ENCODE peak calls at places on chromosome 13, in nine cellular contexts. F, E, N, M, V, Q, H, Y and O are unnamed samples.
A peak's percentile ranks its signal among the peaks of the same experiment; 100 is the strongest.

GRCh38 chr13:36051082-36051481 is 80.1 kb downstream of the DCLK1 start:
- DNase-seq in F (no peak), E (no peak), N (no peak), M (peak; percentile 81), V (no peak), Q (no peak), H (no peak), Y (no peak), O (no peak)

GRCh38 chr13:93900735-93901134 is 578.7 kb downstream of the DCT start:
- DNase-seq in F (no peak), E (no peak), N (no peak), M (no peak), V (peak; percentile 38), Q (peak; percentile 14), H (no peak), Y (no peak), O (no peak)

GRCh38 chr13:26132756-26133155 is 80.9 kb upstream of the SHISA2 start:
- DNase-seq in F (no peak), E (peak; percentile 1), N (no peak), M (peak; percentile 6), V (peak; percentile 30), Q (peak; percentile 32), H (no peak), Y (peak; percentile 50), O (no peak)

GRCh38 chr13:98984983-98985382 is 7.1 kb upstream of the DOCK9 start:
- DNase-seq in F (no peak), E (no peak), N (no peak), M (no peak), V (no peak), Q (no peak), H (no peak), Y (peak; percentile 48), O (no peak)

GRCh38 chr13:112751617-112752016 is 61.8 kb downstream of the ATP11A start:
- DNase-seq in F (no peak), E (no peak), N (no peak), M (no peak), V (no peak), Q (no peak), H (no peak), Y (no peak), O (no peak)

GRCh38 chr13:45521292-45521691 is 56.6 kb downstream of the COG3 start:
- DNase-seq in F (no peak), E (peak; percentile 82), N (no peak), M (peak; percentile 59), V (no peak), Q (no peak), H (no peak), Y (no peak), O (no peak)

GRCh38 chr13:98888890-98889279 is 89.0 kb downstream of the DOCK9 start:
- DNase-seq in F (no peak), E (no peak), N (no peak), M (no peak), V (no peak), Q (no peak), H (no peak), Y (no peak), O (no peak)

GRCh38 chr13:76523740-76524382 is 362.3 kb downstream of the KCTD12 start:
- DNase-seq in F (no peak), E (no peak), N (no peak), M (no peak), V (no peak), Q (no peak), H (peak; percentile 1), Y (no peak), O (no peak)

GRCh38 chr13:98976338-98976737 is 1.5 kb downstream of the DOCK9 start:
- DNase-seq in F (no peak), E (no peak), N (no peak), M (peak; percentile 53), V (peak; percentile 51), Q (no peak), H (no peak), Y (no peak), O (no peak)

GRCh38 chr13:76012091-76012721 is 376.1 kb downstream of the LMO7 start:
- DNase-seq in F (no peak), E (peak; percentile 2), N (no peak), M (no peak), V (peak; percentile 35), Q (peak; percentile 22), H (peak; percentile 85), Y (no peak), O (no peak)

GRCh38 chr13:32430018-32430747 is 2.3 kb upstream of the N4BP2L1 start:
- DNase-seq in F (no peak), E (no peak), N (no peak), M (no peak), V (no peak), Q (no peak), H (no peak), Y (no peak), O (no peak)

GRCh38 chr13:41130356-41130755 is 2.2 kb downstream of the KBTBD6 start:
- DNase-seq in F (no peak), E (no peak), N (no peak), M (peak; percentile 63), V (no peak), Q (no peak), H (no peak), Y (peak; percentile 17), O (no peak)

GRCh38 chr13:30338331-30338851 is 31.0 kb upstream of the KATNAL1 start:
- DNase-seq in F (no peak), E (peak; percentile 30), N (no peak), M (peak; percentile 42), V (no peak), Q (no peak), H (peak; percentile 35), Y (no peak), O (no peak)

GRCh38 chr13:41740479-41740878 is 220.4 kb downstream of the VWA8 start:
- DNase-seq in F (no peak), E (no peak), N (no peak), M (no peak), V (no peak), Q (no peak), H (no peak), Y (no peak), O (no peak)

GRCh38 chr13:99086869-99087129 is 108.9 kb upstream of the DOCK9 start:
- DNase-seq in F (peak; percentile 29), E (no peak), N (peak; percentile 16), M (peak; percentile 15), V (no peak), Q (no peak), H (no peak), Y (no peak), O (no peak)